ENCODE peak calls at places on chromosomes 4 and X, in eight cellular contexts. One of them, this sample, is unnamed.

GRCh38 chrX:38672646-38673045 is 111.3 kb downstream of the TSPAN7 start:
- DNase-seq in PC-3: no peak
- DNase-seq in tibial nerve: no peak
- DNase-seq in lung: no peak
- DNase-seq in ovary: no peak
- DNase-seq in breast epithelium: no peak
- DNase-seq in tibial artery: no peak
- DNase-seq in AG04450: no peak
- DNase-seq in this sample: no peak

GRCh38 chr4:8409271-8410065 is 31.1 kb downstream of the ACOX3 start:
- DNase-seq in tibial artery: no peak
- DNase-seq in PC-3: peak; percentile 3
- DNase-seq in tibial nerve: no peak
- DNase-seq in breast epithelium: no peak
- DNase-seq in ovary: no peak
- DNase-seq in AG04450: no peak
- DNase-seq in lung: no peak
- DNase-seq in this sample: peak; percentile 10

GRCh38 chrX:34918856-34919255 is 23.7 kb upstream of the FAM47B start:
- DNase-seq in lung: no peak
- DNase-seq in PC-3: peak; percentile 67
- DNase-seq in ovary: no peak
- DNase-seq in breast epithelium: no peak
- DNase-seq in AG04450: peak; percentile 30
- DNase-seq in tibial nerve: no peak
- DNase-seq in tibial artery: no peak
- DNase-seq in this sample: peak; percentile 44

GRCh38 chr4:65193985-65194384 is 476.3 kb downstream of the EPHA5 start:
- DNase-seq in lung: no peak
- DNase-seq in breast epithelium: no peak
- DNase-seq in tibial artery: peak; percentile 53
- DNase-seq in PC-3: no peak
- DNase-seq in tibial nerve: no peak
- DNase-seq in ovary: no peak
- DNase-seq in AG04450: no peak
- DNase-seq in this sample: no peak

GRCh38 chr4:1952719-1953118 is 56.1 kb downstream of the NELFA start:
- DNase-seq in breast epithelium: no peak
- DNase-seq in AG04450: no peak
- DNase-seq in tibial artery: no peak
- DNase-seq in ovary: no peak
- DNase-seq in lung: no peak
- DNase-seq in tibial nerve: no peak
- DNase-seq in PC-3: no peak
- DNase-seq in this sample: no peak

GRCh38 chr4:113003841-113004240 is 45.6 kb upstream of the ANK2 start:
- DNase-seq in ovary: no peak
- DNase-seq in PC-3: peak; percentile 79
- DNase-seq in breast epithelium: no peak
- DNase-seq in AG04450: no peak
- DNase-seq in lung: no peak
- DNase-seq in tibial artery: no peak
- DNase-seq in tibial nerve: no peak
- DNase-seq in this sample: peak; percentile 78

GRCh38 chrX:149837639-149838038 is 43.3 kb upstream of the MAGEA8 start:
- DNase-seq in ovary: no peak
- DNase-seq in PC-3: no peak
- DNase-seq in tibial nerve: no peak
- DNase-seq in breast epithelium: no peak
- DNase-seq in tibial artery: no peak
- DNase-seq in AG04450: no peak
- DNase-seq in lung: no peak
- DNase-seq in this sample: peak; percentile 6

GRCh38 chr4:76836860-76837564 is 60.9 kb downstream of the SOWAHB start:
- DNase-seq in tibial nerve: no peak
- DNase-seq in PC-3: no peak
- DNase-seq in breast epithelium: no peak
- DNase-seq in lung: no peak
- DNase-seq in AG04450: no peak
- DNase-seq in tibial artery: no peak
- DNase-seq in ovary: no peak
- DNase-seq in this sample: no peak

GRCh38 chr4:98185279-98185678 is 42.0 kb upstream of the STPG2 start:
- DNase-seq in AG04450: no peak
- DNase-seq in lung: no peak
- DNase-seq in ovary: no peak
- DNase-seq in tibial nerve: no peak
- DNase-seq in tibial artery: no peak
- DNase-seq in PC-3: no peak
- DNase-seq in breast epithelium: no peak
- DNase-seq in this sample: no peak

GRCh38 chr4:152221816-152222516 is 313.9 kb downstream of the FBXW7 start:
- DNase-seq in AG04450: no peak
- DNase-seq in tibial nerve: no peak
- DNase-seq in ovary: no peak
- DNase-seq in breast epithelium: no peak
- DNase-seq in tibial artery: no peak
- DNase-seq in PC-3: no peak
- DNase-seq in lung: no peak
- DNase-seq in this sample: no peak

GRCh38 chr4:124710253-124710849 is 2.2 kb downstream of the ANKRD50 start:
- DNase-seq in ovary: no peak
- DNase-seq in tibial nerve: no peak
- DNase-seq in lung: no peak
- DNase-seq in breast epithelium: no peak
- DNase-seq in PC-3: peak; percentile 19
- DNase-seq in AG04450: no peak
- DNase-seq in tibial artery: no peak
- DNase-seq in this sample: peak; percentile 13

GRCh38 chr4:27666943-27667342 is 806.3 kb downstream of the STIM2 start:
- DNase-seq in ovary: no peak
- DNase-seq in breast epithelium: no peak
- DNase-seq in tibial artery: no peak
- DNase-seq in lung: no peak
- DNase-seq in tibial nerve: no peak
- DNase-seq in AG04450: no peak
- DNase-seq in PC-3: peak; percentile 39
- DNase-seq in this sample: peak; percentile 6

GRCh38 chrX:136694491-136695087 is 46.6 kb downstream of the CD40LG start:
- DNase-seq in AG04450: no peak
- DNase-seq in breast epithelium: no peak
- DNase-seq in tibial artery: no peak
- DNase-seq in lung: no peak
- DNase-seq in tibial nerve: no peak
- DNase-seq in ovary: no peak
- DNase-seq in PC-3: peak; percentile 64
- DNase-seq in this sample: peak; percentile 48

GRCh38 chr4:52982246-52982950 is 120.3 kb downstream of the RASL11B start:
- DNase-seq in AG04450: peak; percentile 58
- DNase-seq in tibial artery: no peak
- DNase-seq in ovary: no peak
- DNase-seq in PC-3: peak; percentile 66
- DNase-seq in lung: no peak
- DNase-seq in tibial nerve: no peak
- DNase-seq in breast epithelium: no peak
- DNase-seq in this sample: peak; percentile 68

GRCh38 chr4:109648266-109648996 is 54.8 kb downstream of the CASP6 start:
- DNase-seq in ovary: no peak
- DNase-seq in tibial nerve: no peak
- DNase-seq in tibial artery: no peak
- DNase-seq in lung: no peak
- DNase-seq in AG04450: no peak
- DNase-seq in breast epithelium: no peak
- DNase-seq in PC-3: peak; percentile 2
- DNase-seq in this sample: peak; percentile 27

GRCh38 chrX:24277405-24277804 is 36.5 kb downstream of the SUPT20HL2 start:
- DNase-seq in tibial nerve: no peak
- DNase-seq in AG04450: no peak
- DNase-seq in breast epithelium: no peak
- DNase-seq in ovary: no peak
- DNase-seq in tibial artery: no peak
- DNase-seq in PC-3: no peak
- DNase-seq in lung: no peak
- DNase-seq in this sample: no peak

GRCh38 chr4:17065821-17066220 is 167.4 kb upstream of the LDB2 start:
- DNase-seq in tibial nerve: no peak
- DNase-seq in PC-3: no peak
- DNase-seq in breast epithelium: no peak
- DNase-seq in tibial artery: no peak
- DNase-seq in lung: no peak
- DNase-seq in ovary: no peak
- DNase-seq in AG04450: peak; percentile 13
- DNase-seq in this sample: no peak

GRCh38 chrX:57918750-57919436 is 8.6 kb upstream of the ZXDA start:
- DNase-seq in AG04450: no peak
- DNase-seq in ovary: peak; percentile 22
- DNase-seq in breast epithelium: no peak
- DNase-seq in tibial artery: peak; percentile 59
- DNase-seq in lung: no peak
- DNase-seq in PC-3: peak; percentile 71
- DNase-seq in tibial nerve: no peak
- DNase-seq in this sample: peak; percentile 35

GRCh38 chr4:43251760-43252317 is 359.3 kb downstream of the GRXCR1 start:
- DNase-seq in PC-3: peak; percentile 37
- DNase-seq in lung: no peak
- DNase-seq in AG04450: no peak
- DNase-seq in breast epithelium: no peak
- DNase-seq in ovary: no peak
- DNase-seq in tibial artery: no peak
- DNase-seq in tibial nerve: no peak
- DNase-seq in this sample: peak; percentile 17

GRCh38 chrX:131728295-131729145 is 184.6 kb downstream of the OR13H1 start:
- DNase-seq in lung: peak; percentile 87
- DNase-seq in PC-3: no peak
- DNase-seq in breast epithelium: peak; percentile 80
- DNase-seq in tibial artery: no peak
- DNase-seq in tibial nerve: no peak
- DNase-seq in ovary: peak; percentile 84
- DNase-seq in AG04450: no peak
- DNase-seq in this sample: no peak

GRCh38 chr4:83581411-83582288 is 45.7 kb downstream of the GPAT3 start:
- DNase-seq in lung: no peak
- DNase-seq in ovary: no peak
- DNase-seq in breast epithelium: no peak
- DNase-seq in tibial nerve: no peak
- DNase-seq in PC-3: no peak
- DNase-seq in tibial artery: no peak
- DNase-seq in AG04450: no peak
- DNase-seq in this sample: no peak

GRCh38 chr4:10192331-10192730 is 75.7 kb upstream of the WDR1 start:
- DNase-seq in ovary: no peak
- DNase-seq in PC-3: no peak
- DNase-seq in tibial artery: no peak
- DNase-seq in breast epithelium: no peak
- DNase-seq in AG04450: no peak
- DNase-seq in lung: peak; percentile 14
- DNase-seq in tibial nerve: no peak
- DNase-seq in this sample: peak; percentile 67
- TF ChIP-seq CTCF in ovary: no peak
- TF ChIP-seq CTCF in PC-3: no peak
- TF ChIP-seq CTCF in tibial artery: no peak
- TF ChIP-seq CTCF in breast epithelium: no peak
- TF ChIP-seq CTCF in AG04450: no peak
- TF ChIP-seq CTCF in lung: no peak
- TF ChIP-seq CTCF in tibial nerve: no peak
- TF ChIP-seq CTCF in this sample: peak; percentile 58

DNA sequence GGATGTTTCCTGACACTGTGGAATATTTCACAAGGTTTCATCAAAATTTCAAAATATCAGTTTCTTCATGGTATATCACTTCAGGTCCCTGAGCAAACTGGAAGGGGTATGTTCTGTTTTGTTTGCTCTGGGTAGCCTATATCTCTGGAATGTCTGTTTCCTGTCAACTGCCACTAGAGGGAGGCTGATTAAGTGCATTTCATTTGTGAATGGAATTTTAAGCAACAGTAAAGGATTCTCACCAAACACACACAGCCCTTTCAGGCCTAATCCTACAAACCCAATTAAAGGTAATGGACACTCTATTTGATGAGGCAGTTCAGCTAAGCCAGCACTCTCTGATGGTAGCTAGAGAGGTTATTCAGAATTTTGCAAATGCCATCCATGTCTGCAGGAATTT is 307.1 kb downstream of the TEX13A start:
- DNase-seq in AG04450: no peak
- DNase-seq in breast epithelium: no peak
- DNase-seq in tibial nerve: no peak
- DNase-seq in tibial artery: no peak
- DNase-seq in ovary: no peak
- DNase-seq in lung: no peak
- DNase-seq in PC-3: peak; percentile 49
- DNase-seq in this sample: peak; percentile 9
- TF ChIP-seq CTCF in AG04450: no peak
- TF ChIP-seq CTCF in breast epithelium: no peak
- TF ChIP-seq CTCF in tibial nerve: peak; percentile 17
- TF ChIP-seq CTCF in tibial artery: peak; percentile 22
- TF ChIP-seq CTCF in ovary: no peak
- TF ChIP-seq CTCF in lung: no peak
- TF ChIP-seq CTCF in PC-3: peak; percentile 72
- TF ChIP-seq CTCF in this sample: peak; percentile 56

DNA sequence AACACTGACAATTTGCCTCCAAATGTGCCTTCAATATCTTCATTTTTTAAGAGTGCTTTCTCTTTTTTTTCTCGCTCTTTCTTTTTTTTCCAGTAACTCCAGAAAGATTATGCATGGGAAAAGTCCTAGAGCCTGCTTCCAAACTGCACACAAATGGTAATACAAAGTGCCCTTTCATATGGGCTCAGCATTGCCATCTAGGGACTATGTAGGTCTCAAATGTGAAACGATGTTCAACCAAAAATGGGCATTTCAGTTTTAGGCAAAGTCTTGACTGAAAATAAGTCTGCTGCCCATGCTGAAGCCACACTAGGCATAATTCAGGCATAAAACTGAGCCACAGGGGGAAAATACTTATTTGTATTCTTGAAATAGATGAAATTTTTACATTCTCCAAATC is 65.6 kb downstream of the SYNPO2 start:
- DNase-seq in ovary: no peak
- DNase-seq in lung: no peak
- DNase-seq in PC-3: peak; percentile 47
- DNase-seq in tibial artery: no peak
- DNase-seq in tibial nerve: no peak
- DNase-seq in AG04450: no peak
- DNase-seq in breast epithelium: no peak
- DNase-seq in this sample: peak; percentile 24
- TF ChIP-seq CTCF in ovary: no peak
- TF ChIP-seq CTCF in lung: no peak
- TF ChIP-seq CTCF in PC-3: peak; percentile 54
- TF ChIP-seq CTCF in tibial artery: peak; percentile 24
- TF ChIP-seq CTCF in tibial nerve: no peak
- TF ChIP-seq CTCF in AG04450: peak; percentile 46
- TF ChIP-seq CTCF in breast epithelium: no peak
- TF ChIP-seq CTCF in this sample: peak; percentile 40

DNA sequence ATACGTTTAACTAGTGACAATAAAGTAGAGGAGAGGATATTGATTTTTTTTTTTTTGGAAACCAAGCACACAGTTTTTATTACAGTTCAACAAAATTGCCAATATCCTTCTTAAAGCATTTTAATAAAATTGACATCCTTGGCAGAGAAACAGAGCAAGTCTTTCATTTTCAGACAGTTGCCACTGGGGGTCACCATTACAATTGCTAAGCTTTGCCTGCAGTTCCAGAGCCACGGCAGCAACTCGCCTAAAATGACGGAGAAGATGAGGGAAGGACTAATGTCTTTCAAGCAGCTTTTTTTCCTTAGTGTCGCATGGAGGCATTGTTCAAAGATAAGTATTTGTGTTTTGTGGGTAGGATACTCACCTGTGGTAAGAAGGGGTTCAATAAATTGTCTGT is 507.8 kb upstream of the ARX start:
- DNase-seq in tibial artery: no peak
- DNase-seq in ovary: no peak
- DNase-seq in AG04450: no peak
- DNase-seq in tibial nerve: no peak
- DNase-seq in breast epithelium: no peak
- DNase-seq in lung: no peak
- DNase-seq in PC-3: peak; percentile 23
- DNase-seq in this sample: peak; percentile 24
- TF ChIP-seq CTCF in tibial artery: no peak
- TF ChIP-seq CTCF in ovary: no peak
- TF ChIP-seq CTCF in AG04450: peak; percentile 41
- TF ChIP-seq CTCF in tibial nerve: no peak
- TF ChIP-seq CTCF in breast epithelium: no peak
- TF ChIP-seq CTCF in lung: no peak
- TF ChIP-seq CTCF in PC-3: peak; percentile 45
- TF ChIP-seq CTCF in this sample: peak; percentile 10

This sample was measured in epithelial cell of esophagus.